ENCODE peak calls at places on chromosomes 5 and 9, in nine cellular contexts. Y is epithelial cell of esophagus, A is GM12865, K is tibial nerve, C is mucosa of descending colon, L is WTC11, U is lung, D is right lobe of liver, S is lower leg skin. X is an unnamed sample.

GRCh38 chr5:35172526-35172925 is 57.8 kb downstream of the PRLR start:
- DNase-seq in Y (no peak), A (no peak), K (no peak), C (peak), L (no peak), U (no peak), D (no peak), S (no peak), X (no peak)

GRCh38 chr5:73796164-73797141 is 170.5 kb downstream of the ARHGEF28 start:
- DNase-seq in Y (peak), A (peak), K (peak), C (no peak), L (no peak), U (no peak), D (peak), S (no peak), X (no peak)

GRCh38 chr5:73447234-73448071 is 1.1 kb downstream of the FOXD1 start:
- DNase-seq in Y (peak), A (peak), K (no peak), C (peak), L (peak), U (no peak), D (no peak), S (no peak), X (no peak)

GRCh38 chr9:79581794-79582193 is 10.0 kb downstream of the TLE4 start:
- DNase-seq in Y (peak), A (no peak), K (no peak), C (no peak), L (no peak), U (no peak), D (no peak), S (no peak), X (no peak)

GRCh38 chr5:31479706-31480105 is 52.2 kb downstream of the DROSHA start:
- DNase-seq in Y (no peak), A (no peak), K (no peak), C (no peak), L (no peak), U (no peak), D (no peak), S (no peak), X (no peak)

GRCh38 chr5:108797396-108797795 is 49.7 kb downstream of the FER start:
- DNase-seq in Y (no peak), A (no peak), K (no peak), C (no peak), L (no peak), U (no peak), D (no peak), S (no peak), X (no peak)

GRCh38 chr9:10331157-10331556 is 281.6 kb downstream of the PTPRD start:
- DNase-seq in Y (no peak), A (no peak), K (no peak), C (no peak), L (no peak), U (no peak), D (no peak), S (no peak), X (no peak)

GRCh38 chr9:125235805-125236534 is 5.2 kb downstream of the HSPA5 start:
- DNase-seq in Y (no peak), A (no peak), K (no peak), C (no peak), L (no peak), U (no peak), D (no peak), S (no peak), X (no peak)

GRCh38 chr5:19880430-19880829 is 107.6 kb downstream of the CDH18 start:
- DNase-seq in Y (no peak), A (no peak), K (no peak), C (no peak), L (no peak), U (no peak), D (no peak), S (no peak), X (no peak)

GRCh38 chr5:122858451-122858850 is 13.0 kb downstream of the SNX24 start:
- DNase-seq in Y (peak), A (no peak), K (no peak), C (no peak), L (no peak), U (no peak), D (no peak), S (no peak), X (no peak)
- TF ChIP-seq CTCF in Y (no peak), A (no peak), K (no peak), C (no peak), L (no peak), U (no peak), D (no peak), S (no peak), X (no peak)

DNA sequence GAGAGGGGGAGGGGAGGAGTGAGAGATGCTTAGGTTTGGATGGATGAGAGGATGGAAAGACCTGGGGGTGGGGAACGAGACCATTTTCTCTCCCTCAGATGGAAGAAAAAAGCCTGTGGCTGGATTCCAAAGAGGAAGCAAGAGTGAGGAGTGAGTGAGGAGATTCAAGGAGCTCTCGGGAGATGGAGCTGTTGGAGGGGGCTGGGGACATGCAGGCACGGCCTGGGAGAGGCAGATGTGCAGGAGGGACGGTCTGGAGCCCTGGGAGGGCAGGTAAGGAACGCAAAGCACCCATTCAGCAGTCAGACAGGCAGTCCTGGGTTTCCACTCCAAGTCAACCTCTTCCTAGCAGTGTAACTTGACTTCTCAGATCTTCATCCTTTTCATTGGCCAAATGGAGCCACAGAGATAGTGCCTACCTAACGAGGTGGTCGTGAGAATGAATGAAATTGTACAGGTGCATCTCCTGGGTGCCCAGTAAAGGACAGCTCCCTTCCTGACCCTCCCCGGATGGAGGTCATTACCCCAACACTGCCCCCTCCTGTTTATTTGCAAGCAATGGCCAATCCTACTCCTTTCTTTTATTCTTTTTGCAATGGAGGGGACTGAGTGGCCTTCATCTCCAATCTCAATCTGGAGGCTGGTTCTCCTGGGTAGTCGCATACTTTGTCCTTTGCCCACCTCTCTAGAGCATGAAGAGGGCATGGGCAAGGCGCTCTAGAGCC is 52.2 kb downstream of the PCDH1 start:
- DNase-seq in Y (peak), A (peak), K (no peak), C (no peak), L (no peak), U (no peak), D (no peak), S (no peak), X (no peak)
- TF ChIP-seq CTCF in Y (peak), A (peak), K (no peak), C (no peak), L (peak), U (peak), D (no peak), S (no peak), X (peak)

DNA sequence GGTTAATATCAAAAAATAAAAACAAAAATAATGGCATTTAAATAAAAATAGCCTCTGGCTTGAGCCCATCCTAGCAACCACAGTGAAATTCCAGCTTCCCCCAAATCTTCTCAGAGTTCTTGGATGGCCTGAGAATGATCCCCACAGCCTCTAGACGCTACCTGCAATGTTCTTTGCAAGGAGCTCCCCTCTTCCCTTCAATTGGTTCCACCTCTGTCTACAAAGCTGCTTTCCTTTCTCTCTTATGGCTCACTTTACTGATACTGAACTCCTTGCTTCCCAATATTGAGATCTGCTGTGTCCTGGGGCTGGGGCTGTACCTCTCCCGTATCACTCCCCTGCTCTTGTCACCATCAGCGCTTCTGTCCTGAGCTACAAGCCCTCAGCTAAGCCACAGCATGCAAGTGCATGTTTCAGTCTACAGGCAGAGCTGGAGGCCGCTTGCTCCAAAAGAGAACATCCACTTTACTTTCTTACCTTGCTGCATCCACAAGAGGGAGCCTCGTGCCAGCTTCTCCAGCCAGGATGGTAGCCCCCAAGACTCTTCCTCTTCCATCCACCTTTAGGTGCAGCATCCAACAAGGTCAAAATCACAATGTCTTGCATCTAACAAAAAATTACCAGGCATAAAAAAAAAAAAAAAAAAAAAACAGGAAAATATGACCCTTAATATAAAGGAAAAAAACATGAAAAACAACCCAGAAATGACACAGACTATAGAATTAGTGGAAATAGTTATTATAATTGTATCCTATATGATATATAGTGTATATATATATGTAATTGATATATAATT is 57.4 kb upstream of the PRSS3 start:
- DNase-seq in Y (peak), A (peak), K (no peak), C (peak), L (peak), U (peak), D (peak), S (no peak), X (no peak)
- TF ChIP-seq CTCF in Y (peak), A (peak), K (no peak), C (peak), L (peak), U (peak), D (peak), S (no peak), X (peak)

GRCh38 chr9:97109194-97109811 is 70.4 kb upstream of the CTSV start:
- DNase-seq in Y (peak), A (peak), K (no peak), C (peak), L (peak), U (no peak), D (no peak), S (no peak), X (no peak)
- TF ChIP-seq CTCF in Y (peak), A (peak), K (no peak), C (no peak), L (no peak), U (peak), D (peak), S (no peak), X (peak)

GRCh38 chr5:86118542-86118941 is 499.2 kb upstream of the COX7C start:
- DNase-seq in Y (no peak), A (peak), K (no peak), C (no peak), L (no peak), U (no peak), D (no peak), S (no peak), X (no peak)
- TF ChIP-seq CTCF in Y (no peak), A (peak), K (no peak), C (no peak), L (no peak), U (no peak), D (no peak), S (no peak), X (no peak)

GRCh38 chr9:136926154-136926704 is 18.3 kb downstream of the FBXW5 start:
- DNase-seq in Y (no peak), A (no peak), K (no peak), C (no peak), L (no peak), U (no peak), D (peak), S (no peak), X (no peak)
- TF ChIP-seq CTCF in Y (no peak), A (peak), K (no peak), C (no peak), L (no peak), U (no peak), D (no peak), S (no peak), X (no peak)